ENCODE peak calls at places on chromosomes 12 and 14, in eight cellular contexts. One of them, this sample, is unnamed.

GRCh38 chr12:45284096-45284901 is 68.4 kb downstream of the ANO6 start:
- DNase-seq in nephron progenitor cell: peak; percentile 12
- DNase-seq in AG09319: no peak
- DNase-seq in lung: no peak
- DNase-seq in GOT3: no peak
- DNase-seq in T-helper 1 cell: no peak
- DNase-seq in NCI-H2029: no peak
- DNase-seq in HT1080: peak; percentile 32
- DNase-seq in this sample: no peak

GRCh38 chr14:102760485-102761193 is 16.6 kb upstream of the TRAF3 start:
- DNase-seq in NCI-H2029: no peak
- DNase-seq in GOT3: no peak
- DNase-seq in HT1080: no peak
- DNase-seq in lung: no peak
- DNase-seq in nephron progenitor cell: no peak
- DNase-seq in T-helper 1 cell: no peak
- DNase-seq in AG09319: no peak
- DNase-seq in this sample: no peak

GRCh38 chr12:118189761-118190181 is 53.8 kb downstream of the PEBP1 start:
- DNase-seq in HT1080: no peak
- DNase-seq in GOT3: no peak
- DNase-seq in T-helper 1 cell: no peak
- DNase-seq in AG09319: no peak
- DNase-seq in NCI-H2029: no peak
- DNase-seq in nephron progenitor cell: peak; percentile 34
- DNase-seq in lung: no peak
- DNase-seq in this sample: peak; percentile 59

GRCh38 chr14:36521598-36522345 is 1.7 kb upstream of the NKX2-1 start:
- DNase-seq in AG09319: no peak
- DNase-seq in GOT3: no peak
- DNase-seq in T-helper 1 cell: no peak
- DNase-seq in HT1080: no peak
- DNase-seq in NCI-H2029: no peak
- DNase-seq in lung: peak; percentile 45
- DNase-seq in nephron progenitor cell: peak; percentile 25
- DNase-seq in this sample: no peak

GRCh38 chr14:106518054-106518943 is 991.9 kb downstream of the TMEM121 start:
- DNase-seq in lung: peak; percentile 38
- DNase-seq in GOT3: no peak
- DNase-seq in T-helper 1 cell: peak; percentile 62
- DNase-seq in nephron progenitor cell: no peak
- DNase-seq in NCI-H2029: no peak
- DNase-seq in HT1080: peak; percentile 21
- DNase-seq in AG09319: no peak
- DNase-seq in this sample: no peak

GRCh38 chr12:32305163-32305562 is 94.2 kb upstream of the FGD4 start:
- DNase-seq in HT1080: no peak
- DNase-seq in T-helper 1 cell: no peak
- DNase-seq in nephron progenitor cell: no peak
- DNase-seq in AG09319: no peak
- DNase-seq in lung: no peak
- DNase-seq in GOT3: no peak
- DNase-seq in NCI-H2029: no peak
- DNase-seq in this sample: no peak

GRCh38 chr12:51592034-51592705 is 1.1 kb downstream of the SCN8A start:
- DNase-seq in T-helper 1 cell: no peak
- DNase-seq in HT1080: peak; percentile 53
- DNase-seq in nephron progenitor cell: peak; percentile 7
- DNase-seq in lung: no peak
- DNase-seq in NCI-H2029: no peak
- DNase-seq in GOT3: no peak
- DNase-seq in AG09319: peak; percentile 46
- DNase-seq in this sample: no peak

GRCh38 chr12:3200032-3200617 is 122.9 kb downstream of the TSPAN9 start:
- DNase-seq in nephron progenitor cell: peak; percentile 92
- DNase-seq in AG09319: no peak
- DNase-seq in HT1080: no peak
- DNase-seq in GOT3: no peak
- DNase-seq in lung: no peak
- DNase-seq in NCI-H2029: peak; percentile 45
- DNase-seq in T-helper 1 cell: no peak
- DNase-seq in this sample: peak; percentile 12

GRCh38 chr12:31518680-31519227 is 72.2 kb downstream of the DENND5B start:
- DNase-seq in AG09319: peak; percentile 96
- DNase-seq in T-helper 1 cell: no peak
- DNase-seq in GOT3: peak; percentile 32
- DNase-seq in nephron progenitor cell: no peak
- DNase-seq in lung: no peak
- DNase-seq in HT1080: peak; percentile 99
- DNase-seq in NCI-H2029: no peak
- DNase-seq in this sample: peak; percentile 80

GRCh38 chr12:116380066-116380465 is 102.6 kb upstream of the MED13L start:
- DNase-seq in NCI-H2029: no peak
- DNase-seq in T-helper 1 cell: no peak
- DNase-seq in nephron progenitor cell: no peak
- DNase-seq in AG09319: no peak
- DNase-seq in lung: no peak
- DNase-seq in HT1080: no peak
- DNase-seq in GOT3: no peak
- DNase-seq in this sample: no peak

GRCh38 chr12:43742106-43742505 is 16.5 kb downstream of the PUS7L start:
- DNase-seq in NCI-H2029: no peak
- DNase-seq in HT1080: peak; percentile 65
- DNase-seq in AG09319: peak; percentile 55
- DNase-seq in T-helper 1 cell: no peak
- DNase-seq in nephron progenitor cell: no peak
- DNase-seq in GOT3: no peak
- DNase-seq in lung: no peak
- DNase-seq in this sample: no peak

GRCh38 chr12:79737875-79738718 is 47.3 kb upstream of the PAWR start:
- DNase-seq in lung: no peak
- DNase-seq in AG09319: no peak
- DNase-seq in HT1080: peak; percentile 42
- DNase-seq in GOT3: no peak
- DNase-seq in NCI-H2029: peak; percentile 42
- DNase-seq in T-helper 1 cell: peak; percentile 36
- DNase-seq in nephron progenitor cell: peak; percentile 28
- DNase-seq in this sample: peak; percentile 81

GRCh38 chr12:99138397-99138796 is 493.3 kb downstream of the APAF1 start:
- DNase-seq in GOT3: no peak
- DNase-seq in HT1080: no peak
- DNase-seq in T-helper 1 cell: no peak
- DNase-seq in nephron progenitor cell: no peak
- DNase-seq in AG09319: no peak
- DNase-seq in lung: no peak
- DNase-seq in NCI-H2029: no peak
- DNase-seq in this sample: no peak

GRCh38 chr12:90331262-90331661 is 622.6 kb upstream of the ATP2B1 start:
- DNase-seq in lung: no peak
- DNase-seq in T-helper 1 cell: no peak
- DNase-seq in AG09319: no peak
- DNase-seq in nephron progenitor cell: no peak
- DNase-seq in NCI-H2029: no peak
- DNase-seq in GOT3: no peak
- DNase-seq in HT1080: no peak
- DNase-seq in this sample: no peak

GRCh38 chr12:19561411-19561961 is 122.2 kb downstream of the AEBP2 start:
- DNase-seq in NCI-H2029: no peak
- DNase-seq in AG09319: no peak
- DNase-seq in HT1080: peak; percentile 16
- DNase-seq in GOT3: no peak
- DNase-seq in nephron progenitor cell: no peak
- DNase-seq in T-helper 1 cell: no peak
- DNase-seq in lung: no peak
- DNase-seq in this sample: no peak

GRCh38 chr12:26274441-26275312 is 79.3 kb downstream of the SSPN start:
- DNase-seq in NCI-H2029: no peak
- DNase-seq in HT1080: peak; percentile 100
- DNase-seq in GOT3: peak; percentile 54
- DNase-seq in AG09319: peak; percentile 91
- DNase-seq in lung: peak; percentile 88
- DNase-seq in T-helper 1 cell: peak; percentile 75
- DNase-seq in nephron progenitor cell: no peak
- DNase-seq in this sample: no peak

GRCh38 chr14:26008290-26008689 is 589.5 kb downstream of the NOVA1 start:
- DNase-seq in T-helper 1 cell: no peak
- DNase-seq in nephron progenitor cell: no peak
- DNase-seq in lung: no peak
- DNase-seq in GOT3: no peak
- DNase-seq in AG09319: no peak
- DNase-seq in NCI-H2029: no peak
- DNase-seq in HT1080: peak; percentile 39
- DNase-seq in this sample: peak; percentile 41

GRCh38 chr14:57089901-57090300 is 178.8 kb downstream of the EXOC5 start:
- DNase-seq in nephron progenitor cell: no peak
- DNase-seq in AG09319: no peak
- DNase-seq in T-helper 1 cell: no peak
- DNase-seq in GOT3: no peak
- DNase-seq in NCI-H2029: no peak
- DNase-seq in HT1080: no peak
- DNase-seq in lung: no peak
- DNase-seq in this sample: peak; percentile 99

GRCh38 chr14:93956082-93956481 is 20.3 kb downstream of the ASB2 start:
- DNase-seq in AG09319: no peak
- DNase-seq in T-helper 1 cell: no peak
- DNase-seq in GOT3: no peak
- DNase-seq in HT1080: no peak
- DNase-seq in nephron progenitor cell: no peak
- DNase-seq in lung: no peak
- DNase-seq in NCI-H2029: no peak
- DNase-seq in this sample: no peak

GRCh38 chr12:43835656-43836454 is at the start of gene TMEM117:
- DNase-seq in AG09319: no peak
- DNase-seq in nephron progenitor cell: peak; percentile 74
- DNase-seq in HT1080: peak; percentile 55
- DNase-seq in T-helper 1 cell: peak; percentile 58
- DNase-seq in lung: peak; percentile 73
- DNase-seq in NCI-H2029: peak; percentile 34
- DNase-seq in GOT3: peak; percentile 83
- DNase-seq in this sample: no peak

GRCh38 chr14:77059276-77059934 is 30.9 kb upstream of the IRF2BPL start:
- DNase-seq in AG09319: peak; percentile 42
- DNase-seq in nephron progenitor cell: no peak
- DNase-seq in T-helper 1 cell: no peak
- DNase-seq in HT1080: peak; percentile 92
- DNase-seq in GOT3: no peak
- DNase-seq in NCI-H2029: no peak
- DNase-seq in lung: no peak
- DNase-seq in this sample: no peak

GRCh38 chr12:55955800-55956508 is 9.9 kb downstream of the PMEL start:
- DNase-seq in HT1080: peak; percentile 80
- DNase-seq in AG09319: no peak
- DNase-seq in nephron progenitor cell: no peak
- DNase-seq in lung: no peak
- DNase-seq in GOT3: no peak
- DNase-seq in T-helper 1 cell: peak; percentile 36
- DNase-seq in NCI-H2029: no peak
- DNase-seq in this sample: no peak

GRCh38 chr12:55972045-55972843 is 1.6 kb upstream of the RAB5B start:
- DNase-seq in NCI-H2029: no peak
- DNase-seq in T-helper 1 cell: no peak
- DNase-seq in HT1080: peak; percentile 83
- DNase-seq in nephron progenitor cell: no peak
- DNase-seq in lung: peak; percentile 56
- DNase-seq in AG09319: no peak
- DNase-seq in GOT3: no peak
- DNase-seq in this sample: no peak

GRCh38 chr14:50882932-50883826 is 11.3 kb downstream of the ABHD12B start:
- DNase-seq in HT1080: no peak
- DNase-seq in NCI-H2029: no peak
- DNase-seq in GOT3: no peak
- DNase-seq in T-helper 1 cell: no peak
- DNase-seq in lung: no peak
- DNase-seq in AG09319: no peak
- DNase-seq in nephron progenitor cell: no peak
- DNase-seq in this sample: no peak

GRCh38 chr12:118033331-118033730 is 16.8 kb downstream of the RFC5 start:
- DNase-seq in NCI-H2029: no peak
- DNase-seq in HT1080: peak; percentile 75
- DNase-seq in GOT3: no peak
- DNase-seq in lung: no peak
- DNase-seq in AG09319: no peak
- DNase-seq in T-helper 1 cell: no peak
- DNase-seq in nephron progenitor cell: no peak
- DNase-seq in this sample: no peak

GRCh38 chr12:51959211-51959610 is 7.7 kb downstream of the ACVR1B start:
- DNase-seq in NCI-H2029: no peak
- DNase-seq in HT1080: no peak
- DNase-seq in AG09319: no peak
- DNase-seq in nephron progenitor cell: no peak
- DNase-seq in T-helper 1 cell: no peak
- DNase-seq in GOT3: no peak
- DNase-seq in lung: no peak
- DNase-seq in this sample: no peak

GRCh38 chr12:109797905-109798669 is 35.1 kb downstream of the TRPV4 start:
- DNase-seq in GOT3: no peak
- DNase-seq in nephron progenitor cell: no peak
- DNase-seq in HT1080: peak; percentile 16
- DNase-seq in T-helper 1 cell: no peak
- DNase-seq in AG09319: no peak
- DNase-seq in lung: no peak
- DNase-seq in NCI-H2029: no peak
- DNase-seq in this sample: no peak

GRCh38 chr14:37482428-37482827 is 112.6 kb downstream of the FOXA1 start:
- DNase-seq in NCI-H2029: no peak
- DNase-seq in GOT3: no peak
- DNase-seq in lung: no peak
- DNase-seq in AG09319: no peak
- DNase-seq in HT1080: no peak
- DNase-seq in nephron progenitor cell: no peak
- DNase-seq in T-helper 1 cell: no peak
- DNase-seq in this sample: no peak

GRCh38 chr12:53381739-53382630 is 2.0 kb downstream of the SP1 start:
- DNase-seq in nephron progenitor cell: peak; percentile 29
- DNase-seq in GOT3: no peak
- DNase-seq in T-helper 1 cell: peak; percentile 66
- DNase-seq in lung: no peak
- DNase-seq in AG09319: peak; percentile 51
- DNase-seq in HT1080: peak; percentile 50
- DNase-seq in NCI-H2029: no peak
- DNase-seq in this sample: no peak

GRCh38 chr12:119649202-119649808 is 18.6 kb upstream of the PRKAB1 start:
- DNase-seq in nephron progenitor cell: no peak
- DNase-seq in NCI-H2029: no peak
- DNase-seq in AG09319: no peak
- DNase-seq in GOT3: no peak
- DNase-seq in lung: no peak
- DNase-seq in T-helper 1 cell: no peak
- DNase-seq in HT1080: peak; percentile 15
- DNase-seq in this sample: peak; percentile 34

GRCh38 chr12:32273063-32273521 is 126.3 kb upstream of the FGD4 start:
- DNase-seq in NCI-H2029: no peak
- DNase-seq in lung: no peak
- DNase-seq in nephron progenitor cell: no peak
- DNase-seq in GOT3: no peak
- DNase-seq in T-helper 1 cell: no peak
- DNase-seq in HT1080: peak; percentile 6
- DNase-seq in AG09319: no peak
- DNase-seq in this sample: no peak

GRCh38 chr14:56081139-56081538 is 37.1 kb upstream of the PELI2 start:
- DNase-seq in NCI-H2029: no peak
- DNase-seq in T-helper 1 cell: no peak
- DNase-seq in AG09319: peak; percentile 51
- DNase-seq in nephron progenitor cell: no peak
- DNase-seq in GOT3: no peak
- DNase-seq in lung: no peak
- DNase-seq in HT1080: no peak
- DNase-seq in this sample: no peak

GRCh38 chr12:67982165-67982563 is 7.1 kb upstream of the IFNG-AS1 start:
- DNase-seq in GOT3: no peak
- DNase-seq in nephron progenitor cell: no peak
- DNase-seq in NCI-H2029: no peak
- DNase-seq in T-helper 1 cell: no peak
- DNase-seq in HT1080: no peak
- DNase-seq in AG09319: peak; percentile 15
- DNase-seq in lung: no peak
- DNase-seq in this sample: no peak